ENCODE peak calls at places on chromosomes 1 and 21, in six cellular contexts. E, V, J, W, L and O are unnamed samples.

GRCh38 chr1:46530791-46531409 is 20.5 kb downstream of the KNCN start:
- DNase-seq in E (no peak), V (no peak), J (no peak), W (no peak), L (no peak), O (no peak)

GRCh38 chr1:156705321-156705917 is at the start of gene CRABP2:
- DNase-seq in E (no peak), V (peak; percentile 69), J (peak; percentile 20), W (no peak), L (peak; percentile 18), O (peak; percentile 53)

GRCh38 chr1:54379481-54380284 is 26.5 kb downstream of the SSBP3 start:
- DNase-seq in E (no peak), V (no peak), J (no peak), W (no peak), L (no peak), O (no peak)

GRCh38 chr1:240833057-240833456 is 221.1 kb upstream of the GREM2 start:
- DNase-seq in E (no peak), V (no peak), J (no peak), W (no peak), L (no peak), O (no peak)

GRCh38 chr1:185776521-185776920 is 42.3 kb downstream of the HMCN1 start:
- DNase-seq in E (no peak), V (peak; percentile 4), J (no peak), W (no peak), L (no peak), O (no peak)

GRCh38 chr1:218823291-218823900 is 350.3 kb upstream of the LYPLAL1 start:
- DNase-seq in E (peak; percentile 63), V (peak; percentile 80), J (no peak), W (peak; percentile 65), L (no peak), O (no peak)

GRCh38 chr21:29246614-29247013 is 52.1 kb upstream of the BACH1 start:
- DNase-seq in E (no peak), V (no peak), J (no peak), W (no peak), L (no peak), O (no peak)

GRCh38 chr1:109565241-109565640 is 16.8 kb downstream of the GNAI3 start:
- DNase-seq in E (no peak), V (no peak), J (no peak), W (no peak), L (no peak), O (no peak)

GRCh38 chr1:109256971-109257681 is 7.8 kb downstream of the CELSR2 start:
- DNase-seq in E (peak; percentile 95), V (peak; percentile 51), J (no peak), W (no peak), L (no peak), O (no peak)

GRCh38 chr1:29133861-29134694 is 10.4 kb upstream of the TMEM200B start:
- DNase-seq in E (no peak), V (no peak), J (no peak), W (no peak), L (no peak), O (peak; percentile 49)

GRCh38 chr1:2415337-2415736 is 3.0 kb upstream of the PEX10 start:
- DNase-seq in E (no peak), V (no peak), J (no peak), W (no peak), L (no peak), O (no peak)

GRCh38 chr1:161115132-161115711 is 2.6 kb downstream of the PFDN2 start:
- DNase-seq in E (peak; percentile 99), V (peak; percentile 74), J (no peak), W (peak; percentile 67), L (no peak), O (no peak)

GRCh38 chr1:161121042-161121441 is 3.1 kb downstream of the NIT1 start:
- DNase-seq in E (no peak), V (no peak), J (no peak), W (no peak), L (no peak), O (no peak)

GRCh38 chr1:161119017-161119378 is 1.1 kb downstream of the NIT1 start:
- DNase-seq in E (peak; percentile 17), V (peak; percentile 49), J (peak; percentile 48), W (no peak), L (no peak), O (no peak)

GRCh38 chr1:161119379-161120061 is 1.6 kb downstream of the NIT1 start:
- DNase-seq in E (peak; percentile 87), V (peak; percentile 75), J (peak; percentile 58), W (no peak), L (no peak), O (peak; percentile 78)

GRCh38 chr1:161117681-161118581 is at the start of the genes NIT1 and PFDN2:
- DNase-seq in E (peak; percentile 85), V (peak; percentile 94), J (peak; percentile 91), W (no peak), L (peak; percentile 79), O (peak; percentile 91)
- TF ChIP-seq CTCF in E (no peak), V (no peak), J (no peak), W (no peak), L (no peak), O (no peak)

DNA sequence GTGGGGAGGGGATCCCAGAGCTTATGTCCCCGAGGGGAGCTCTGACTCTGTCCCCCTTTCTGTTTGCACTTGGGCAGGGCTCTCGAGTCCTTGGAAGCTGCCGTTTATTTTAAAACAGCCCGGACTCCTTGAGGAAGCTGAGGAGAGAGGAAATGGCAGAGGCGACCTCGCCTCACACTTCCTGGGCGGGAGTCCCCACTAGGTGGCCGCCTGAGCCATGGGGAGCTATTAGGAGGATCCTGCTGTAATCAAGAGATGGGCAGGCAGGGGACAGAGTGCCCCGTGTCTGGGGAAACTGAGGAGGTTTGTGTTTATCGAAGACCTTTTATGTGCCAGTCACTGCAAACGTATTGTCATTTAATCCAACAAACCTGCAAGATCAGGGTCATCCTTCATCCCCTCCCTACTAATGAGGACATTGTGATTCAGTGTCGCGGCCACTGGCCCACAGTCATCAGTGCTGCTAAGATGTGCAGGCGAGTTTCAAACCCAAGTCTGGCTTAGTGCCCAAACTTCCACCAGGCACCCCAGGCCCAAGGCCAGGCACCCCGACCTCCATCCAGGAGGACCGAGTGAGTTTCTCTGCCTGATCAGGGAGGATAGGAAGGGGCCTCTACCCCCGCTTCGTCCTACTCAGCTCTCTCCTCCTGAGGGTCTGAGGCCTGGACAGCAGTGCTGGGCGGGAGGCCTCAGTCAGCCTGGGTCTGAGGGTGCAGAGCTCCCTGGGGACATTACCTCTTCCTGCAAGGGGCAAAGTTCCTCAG is 316.9 kb upstream of the VAMP3 start:
- DNase-seq in E (no peak), V (peak; percentile 27), J (peak; percentile 16), W (no peak), L (no peak), O (no peak)
- TF ChIP-seq CTCF in E (peak; percentile 7), V (peak; percentile 45), J (peak; percentile 18), W (peak; percentile 62), L (no peak), O (peak; percentile 21)

DNA sequence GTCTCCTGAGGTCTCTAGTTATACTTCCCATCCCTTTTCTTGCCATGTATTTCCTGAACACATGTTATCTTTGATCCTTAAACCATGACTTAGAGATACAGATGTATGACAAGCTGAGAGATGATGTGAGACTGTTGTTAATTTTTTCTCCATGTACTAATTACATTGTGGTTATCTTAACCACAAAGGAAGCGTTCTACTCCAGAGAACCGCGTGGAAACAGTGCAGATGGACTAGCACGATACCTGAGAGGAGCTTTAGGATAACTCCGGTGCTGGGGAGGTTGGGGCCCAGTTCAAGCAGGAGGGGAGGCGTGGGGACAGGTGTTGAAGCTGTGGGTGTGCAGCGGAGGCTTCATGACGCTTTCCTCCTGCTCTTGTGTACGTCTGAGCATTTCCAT is 17.5 kb downstream of the PDE9A start:
- DNase-seq in E (no peak), V (no peak), J (no peak), W (no peak), L (no peak), O (no peak)
- TF ChIP-seq CTCF in E (no peak), V (no peak), J (no peak), W (no peak), L (no peak), O (no peak)

DNA sequence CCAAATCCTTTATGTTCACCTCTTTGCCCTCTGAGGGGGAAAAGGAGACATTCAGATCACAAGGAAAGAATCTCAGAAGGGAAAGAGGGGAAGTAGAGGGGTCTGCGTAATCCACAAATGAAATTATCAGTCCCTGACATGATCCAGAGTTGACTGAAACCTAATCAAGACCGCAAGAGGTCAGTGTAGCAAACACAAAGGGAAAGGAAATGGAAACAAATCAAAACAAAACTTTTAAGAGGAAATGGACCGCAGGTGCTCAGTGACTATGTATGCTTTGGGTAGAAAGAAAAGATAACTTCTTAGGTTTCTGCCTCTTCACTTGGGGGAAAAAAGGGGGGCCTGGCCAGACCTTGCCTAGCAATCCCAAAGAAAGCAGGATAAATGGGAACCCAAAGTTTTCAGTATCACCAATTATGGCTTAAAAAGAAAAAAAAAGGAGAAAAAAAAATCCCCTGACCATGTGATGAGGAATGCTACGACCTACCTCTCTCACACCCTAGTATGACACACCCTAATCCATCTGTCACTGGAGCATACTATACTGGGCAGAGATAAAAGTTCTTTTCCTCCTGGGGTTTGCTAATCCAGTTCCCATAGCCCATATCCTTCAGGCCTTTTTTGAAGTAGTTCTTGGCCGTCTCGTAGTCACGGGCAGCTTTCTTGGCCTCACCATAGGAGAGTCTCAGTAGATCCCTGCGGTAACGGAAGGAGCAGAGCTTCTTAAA is 16.9 kb downstream of the CHRNB2 start:
- DNase-seq in E (no peak), V (no peak), J (no peak), W (no peak), L (no peak), O (no peak)
- TF ChIP-seq CTCF in E (no peak), V (no peak), J (no peak), W (no peak), L (no peak), O (no peak)

GRCh38 chr1:17909634-17910033 is 154.5 kb downstream of the ACTL8 start:
- DNase-seq in E (no peak), V (peak; percentile 65), J (no peak), W (no peak), L (no peak), O (no peak)
- TF ChIP-seq CTCF in E (no peak), V (peak; percentile 43), J (no peak), W (peak; percentile 40), L (no peak), O (no peak)

DNA sequence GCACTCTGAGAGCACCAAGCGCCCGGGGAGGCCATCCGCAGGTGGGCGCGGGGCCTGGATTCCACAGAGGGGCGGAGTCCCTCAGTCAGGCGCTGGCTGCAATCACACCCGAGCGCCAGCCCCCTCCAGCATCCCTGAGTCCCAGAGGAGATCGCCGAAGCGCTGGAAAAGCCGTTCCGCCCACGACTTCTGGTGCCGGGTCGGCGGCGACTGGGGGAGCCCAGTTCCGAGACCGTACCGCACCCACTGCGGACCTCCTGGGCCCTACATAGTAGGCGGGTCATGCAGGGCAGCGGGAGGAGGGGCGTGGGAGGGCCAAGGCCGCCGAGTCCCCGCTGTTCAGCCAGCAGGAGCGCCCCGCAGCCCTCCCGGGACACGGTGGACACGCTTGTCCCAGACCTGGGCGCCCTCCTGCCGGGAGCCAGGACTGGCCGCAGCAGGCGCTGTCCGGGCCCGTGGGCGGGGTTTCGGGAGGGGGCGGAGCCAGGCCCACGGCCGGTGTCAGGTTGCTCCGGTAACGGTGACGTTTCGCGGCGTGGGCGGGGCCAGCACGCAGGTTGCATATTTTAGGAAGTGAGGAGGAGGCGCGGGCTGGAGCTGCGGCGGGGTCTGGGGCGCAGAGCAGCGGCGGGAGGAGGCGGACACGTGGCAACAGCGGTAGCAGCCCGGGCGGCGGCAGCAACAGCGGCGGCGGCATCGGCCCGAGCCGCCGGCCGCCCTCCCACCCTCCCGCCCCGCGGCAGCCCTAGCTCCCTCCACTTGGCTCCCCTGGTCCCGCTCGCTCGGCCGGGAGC is at the start of gene ATP1A1:
- DNase-seq in E (peak; percentile 91), V (peak; percentile 97), J (peak; percentile 99), W (peak; percentile 59), L (peak; percentile 97), O (peak; percentile 97)
- TF ChIP-seq CTCF in E (no peak), V (no peak), J (no peak), W (peak; percentile 6), L (no peak), O (no peak)